ENCODE peak calls at places on chromosomes 2 and 18, in six cellular contexts. G, Y, I, Z, U and V are unnamed samples.

GRCh38 chr18:57846258-57846657 is 43.1 kb upstream of the ATP8B1 start:
- DNase-seq in G (peak), Y (peak), I (no peak), Z (no peak), U (no peak), V (no peak)

GRCh38 chr2:109005686-109006204 is 16.7 kb upstream of the EDAR start:
- DNase-seq in G (no peak), Y (no peak), I (no peak), Z (no peak), U (no peak), V (peak)

GRCh38 chr2:183078467-183079334 is at the start of gene DUSP19:
- DNase-seq in G (peak), Y (peak), I (peak), Z (peak), U (peak), V (peak)

GRCh38 chr2:215621389-215621788 is 185.5 kb upstream of the FN1 start:
- DNase-seq in G (no peak), Y (no peak), I (no peak), Z (no peak), U (no peak), V (no peak)

GRCh38 chr18:13500227-13500865 is 226.0 kb downstream of the FAM210A start:
- DNase-seq in G (peak), Y (peak), I (no peak), Z (peak), U (no peak), V (no peak)

GRCh38 chr2:1484131-1484884 is 71.0 kb downstream of the TPO start:
- DNase-seq in G (no peak), Y (no peak), I (no peak), Z (no peak), U (no peak), V (no peak)

GRCh38 chr2:191385416-191386160 is 140.4 kb downstream of the MYO1B start:
- DNase-seq in G (no peak), Y (peak), I (no peak), Z (no peak), U (no peak), V (no peak)

GRCh38 chr2:12737226-12738111 is 20.7 kb downstream of the TRIB2 start:
- DNase-seq in G (no peak), Y (no peak), I (no peak), Z (no peak), U (no peak), V (no peak)

GRCh38 chr2:69191672-69192071 is 178.7 kb downstream of the ANTXR1 start:
- DNase-seq in G (no peak), Y (peak), I (no peak), Z (no peak), U (no peak), V (no peak)

GRCh38 chr18:79780547-79780946 is 17.2 kb upstream of the KCNG2 start:
- DNase-seq in G (no peak), Y (no peak), I (no peak), Z (no peak), U (no peak), V (no peak)

GRCh38 chr2:175461839-175462238 is 280.3 kb upstream of the ATP5MC3 start:
- DNase-seq in G (no peak), Y (no peak), I (no peak), Z (peak), U (no peak), V (no peak)

GRCh38 chr2:203688798-203689197 is 17.6 kb upstream of the CD28 start:
- DNase-seq in G (no peak), Y (peak), I (no peak), Z (no peak), U (no peak), V (peak)

GRCh38 chr2:96396095-96396494 is 60.5 kb downstream of the NCAPH start:
- DNase-seq in G (no peak), Y (no peak), I (no peak), Z (no peak), U (no peak), V (no peak)